ENCODE peak calls at places on chromosomes 16 and 17, in five cellular contexts. J is K562, M is SK-N-SH, Z is GM12878, V is HepG2. E is an unnamed sample.

GRCh38 chr16:82979406-82980111 is 352.8 kb downstream of the CDH13 start:
- DNase-seq in V (no peak), Z (no peak), J (no peak), M (no peak), E (no peak)

GRCh38 chr17:46195217-46195855 is 2.1 kb upstream of the KANSL1 start:
- DNase-seq in J (no peak), V (no peak), Z (no peak), M (no peak), E (no peak)

GRCh38 chr17:47305302-47305923 is 18.3 kb upstream of the EFCAB13 start:
- DNase-seq in M (no peak), V (peak; percentile 25), J (no peak), Z (no peak), E (no peak)

GRCh38 chr17:37848690-37849616 is 75.3 kb upstream of the TBC1D3K start:
- DNase-seq in J (peak; percentile 27), Z (peak; percentile 79), V (no peak), M (no peak), E (no peak)

GRCh38 chr17:77693776-77694175 is 264.7 kb upstream of the TNRC6C start:
- DNase-seq in Z (no peak), J (no peak), V (no peak), M (no peak), E (no peak)

GRCh38 chr17:68310141-68310540 is 18.8 kb downstream of the ARSG start:
- DNase-seq in J (no peak), V (no peak), M (no peak), Z (no peak), E (no peak)

GRCh38 chr16:21104124-21104860 is 46.4 kb downstream of the DNAH3 start:
- DNase-seq in Z (no peak), V (no peak), J (no peak), M (peak; percentile 12), E (no peak)

GRCh38 chr16:14177704-14178103 is 106.6 kb downstream of the MRTFB start:
- DNase-seq in V (no peak), M (no peak), J (no peak), Z (no peak), E (no peak)

GRCh38 chr17:35088647-35088910 is 25.1 kb upstream of the RFFL start:
- DNase-seq in Z (no peak), V (no peak), M (no peak), J (peak; percentile 23), E (no peak)

GRCh38 chr17:21061971-21062526 is 19.2 kb upstream of the USP22 start:
- DNase-seq in M (no peak), Z (peak; percentile 55), J (no peak), V (no peak), E (no peak)

GRCh38 chr16:66927918-66928649 is 2.7 kb upstream of the RRAD start:
- DNase-seq in Z (no peak), J (no peak), V (no peak), M (no peak), E (no peak)

GRCh38 chr16:78227855-78228254 is 128.4 kb downstream of the WWOX start:
- DNase-seq in M (peak; percentile 49), J (no peak), V (peak; percentile 74), Z (no peak), E (peak; percentile 28)
- TF ChIP-seq FOXM1 in M (no peak), J (no peak), V (no peak), Z (no peak), E (no peak)

DNA sequence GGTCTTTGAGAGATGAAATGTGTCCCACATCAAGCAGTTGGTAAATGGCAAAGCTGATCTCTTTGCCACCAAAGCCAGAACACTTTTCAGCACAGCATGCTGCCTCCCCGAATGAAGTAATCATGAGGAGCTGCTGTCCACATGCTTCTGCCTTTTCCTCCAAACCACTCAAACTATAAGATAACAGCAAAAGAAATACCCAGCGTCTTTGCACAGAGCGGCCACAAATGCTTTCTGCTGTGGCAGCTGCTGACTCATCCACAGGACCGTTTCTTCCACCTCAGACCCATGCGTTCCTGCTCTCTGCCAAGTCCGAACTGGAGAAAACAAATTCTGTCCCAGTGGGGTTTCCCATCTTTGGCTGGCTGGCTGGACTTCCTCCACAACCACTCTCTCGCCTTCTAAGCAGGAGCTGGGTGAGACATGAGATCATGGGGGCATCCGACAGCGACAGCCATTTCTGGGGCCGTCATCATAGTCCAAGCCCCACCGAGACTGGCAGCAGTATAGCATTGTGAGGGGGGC is 27.1 kb downstream of the TBC1D3B start:
- DNase-seq in Z (no peak), J (no peak), V (no peak), M (no peak), E (peak; percentile 23)
- TF ChIP-seq FOXM1 in Z (no peak), J (no peak), V (no peak), M (no peak), E (no peak)

GRCh38 chr16:77009453-77009852 is 181.5 kb upstream of the MON1B start:
- DNase-seq in J (no peak), Z (no peak), V (no peak), M (no peak), E (no peak)
- TF ChIP-seq FOXM1 in J (no peak), Z (no peak), V (no peak), M (no peak), E (no peak)

DNA sequence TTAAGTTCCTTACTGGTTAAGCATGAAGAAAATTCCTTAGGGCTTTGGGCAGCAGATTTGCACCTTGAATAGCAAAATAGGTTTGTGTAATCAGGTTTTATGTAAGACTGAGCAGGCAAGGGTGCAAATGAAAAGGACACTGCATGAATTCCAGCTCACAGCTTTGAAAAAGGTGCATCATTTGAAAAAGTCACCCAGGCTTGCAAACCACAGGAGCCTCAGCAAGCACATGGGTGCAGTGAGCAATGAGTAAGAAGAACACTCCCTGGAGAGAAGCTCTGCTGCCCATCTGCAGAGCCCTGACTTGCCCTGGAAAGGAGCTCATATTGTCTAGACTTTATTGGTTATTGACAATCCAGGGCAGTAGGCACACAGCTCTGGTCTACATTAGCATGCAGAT is 165.6 kb upstream of the KCNJ16 start:
- DNase-seq in M (no peak), J (no peak), Z (no peak), V (no peak), E (no peak)
- TF ChIP-seq FOXM1 in M (no peak), J (no peak), Z (no peak), V (no peak), E (no peak)

E was measured in HEK293T.